ENCODE peak calls at places on chromosome 16, in eight cellular contexts. S is GM23338; K is germinal center; D is hypothalamus; J is DMS79; B is activated CD4-positive, alpha-beta memory T cell treated with anti-CD3 and anti-CD28 coated beads, Interleukin-2, amount 10 ng/mL, durations not matched to agents 7 days and 5 days; I is NCI-H2081; O is psoas muscle. W is an unnamed sample.

GRCh38 chr16:20911361-20911760 is 10.8 kb downstream of the LYRM1 start:
- DNase-seq in J (no peak), I (no peak), B (no peak), S (no peak), O (no peak), D (no peak), K (no peak), W (peak)

GRCh38 chr16:361341-361871 is 8.9 kb upstream of the AXIN1 start:
- DNase-seq in K (no peak), O (peak), J (no peak), I (no peak), B (no peak), D (peak), S (peak), W (no peak)

GRCh38 chr16:57299009-57299718 is 14.7 kb upstream of the PLLP start:
- DNase-seq in D (no peak), K (peak), S (peak), O (peak), B (no peak), J (no peak), I (no peak), W (peak)

GRCh38 chr16:11180489-11180888 is 75.5 kb downstream of the SOCS1 start:
- DNase-seq in O (no peak), S (no peak), B (no peak), J (no peak), D (no peak), I (no peak), K (no peak), W (no peak)

GRCh38 chr16:65524997-65525396 is 403.1 kb upstream of the CDH11 start:
- DNase-seq in J (no peak), O (no peak), B (no peak), S (no peak), D (no peak), K (no peak), I (no peak), W (peak)

GRCh38 chr16:80974649-80975376 is 31.9 kb downstream of the CMC2 start:
- DNase-seq in K (peak), O (no peak), S (no peak), I (no peak), B (no peak), D (no peak), J (no peak), W (peak)

GRCh38 chr16:11681526-11681925 is 13.3 kb downstream of the SNN start:
- DNase-seq in K (peak), I (no peak), D (no peak), J (no peak), O (peak), S (no peak), B (no peak), W (peak)

GRCh38 chr16:81553814-81554675 is 109.4 kb downstream of the CMIP start:
- DNase-seq in O (no peak), B (peak), S (no peak), D (no peak), J (no peak), I (peak), K (no peak), W (no peak)

GRCh38 chr16:2150418-2151187 is 2.2 kb downstream of the RAB26 start:
- DNase-seq in S (peak), D (no peak), J (no peak), O (no peak), K (no peak), B (no peak), I (peak), W (peak)

GRCh38 chr16:7025616-7026190 is 306.9 kb upstream of the RBFOX1 start:
- DNase-seq in O (peak), D (peak), I (peak), S (peak), B (peak), K (peak), J (peak), W (peak)

GRCh38 chr16:16092925-16093624 is 130.2 kb downstream of the ABCC6 start:
- DNase-seq in I (peak), O (no peak), B (no peak), D (no peak), S (no peak), K (no peak), J (peak), W (no peak)

GRCh38 chr16:85202631-85203461 is 90.6 kb upstream of the CIBAR2 start:
- DNase-seq in S (peak), O (peak), K (no peak), I (no peak), D (peak), B (no peak), J (no peak), W (no peak)

GRCh38 chr16:81277681-81278080 is 37.1 kb upstream of the GAN start:
- DNase-seq in I (no peak), S (no peak), K (no peak), J (no peak), B (no peak), O (no peak), D (no peak), W (peak)

GRCh38 chr16:10100829-10101228 is 81.4 kb downstream of the GRIN2A start:
- DNase-seq in B (no peak), S (no peak), K (peak), I (no peak), O (no peak), D (no peak), J (no peak), W (no peak)

GRCh38 chr16:11682655-11683096 is 14.4 kb downstream of the SNN start:
- DNase-seq in S (no peak), J (no peak), O (no peak), B (no peak), I (no peak), K (no peak), D (no peak), W (peak)

GRCh38 chr16:985237-985636 is 3.7 kb downstream of the SOX8 start:
- DNase-seq in K (no peak), D (peak), S (no peak), O (no peak), J (no peak), I (no peak), B (no peak), W (no peak)

GRCh38 chr16:27924411-27925118 is 138.9 kb downstream of the GSG1L start:
- DNase-seq in I (no peak), D (no peak), J (no peak), K (no peak), S (peak), B (no peak), O (no peak), W (no peak)